ENCODE peak calls at places on chromosomes 16 and 17, in six cellular contexts. B, P, Y, H, G and T are unnamed samples.

GRCh38 chr16:57352636-57353047 is 5.9 kb upstream of the CCL22 start:
- DNase-seq in G (no peak), P (no peak), H (no peak), Y (peak), B (no peak), T (no peak)

GRCh38 chr16:86142801-86143236 is 243.9 kb downstream of the IRF8 start:
- DNase-seq in G (no peak), Y (no peak), P (no peak), B (no peak), H (no peak), T (no peak)

GRCh38 chr17:41904242-41904841 is 14.4 kb downstream of the ACLY start:
- DNase-seq in P (no peak), Y (no peak), G (no peak), B (no peak), H (no peak), T (no peak)

GRCh38 chr17:42969006-42969581 is 4.8 kb upstream of the AARSD1 start:
- DNase-seq in G (peak), B (no peak), H (no peak), Y (no peak), P (no peak), T (no peak)

GRCh38 chr17:64056269-64057005 is 36.0 kb upstream of the ICAM2 start:
- DNase-seq in G (no peak), Y (peak), H (no peak), P (no peak), B (no peak), T (no peak)

GRCh38 chr16:87542531-87543102 is 49.8 kb upstream of the ZCCHC14 start:
- DNase-seq in B (no peak), G (no peak), P (no peak), H (no peak), Y (no peak), T (no peak)

GRCh38 chr16:15932939-15933338 is 16.5 kb upstream of the ABCC1 start:
- DNase-seq in B (no peak), P (no peak), G (no peak), H (no peak), Y (no peak), T (no peak)

GRCh38 chr16:59665618-59666220 is 931.6 kb upstream of the GOT2 start:
- DNase-seq in Y (no peak), G (no peak), H (no peak), P (no peak), B (no peak), T (no peak)

DNA sequence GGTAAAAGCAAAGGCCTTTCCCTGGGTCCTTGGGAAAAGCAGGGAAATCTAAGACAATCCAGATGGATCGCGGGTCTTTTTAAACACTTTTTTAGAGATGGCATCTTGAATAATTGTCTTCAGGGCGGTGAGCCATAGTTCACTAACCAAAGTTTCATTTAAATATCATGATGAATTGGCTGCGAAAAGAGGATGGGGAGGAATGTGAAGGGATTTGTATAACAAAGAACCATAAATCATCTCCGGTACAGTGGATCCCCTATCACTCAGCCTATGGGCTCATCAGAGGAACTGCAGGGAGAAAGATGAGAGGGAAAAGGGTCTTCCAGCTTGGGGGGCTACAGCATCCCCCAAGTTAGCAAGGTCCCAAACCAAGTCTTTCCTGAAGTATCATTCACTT is 16.6 kb upstream of the DDX52 start:
- DNase-seq in P (no peak), H (no peak), G (no peak), B (no peak), Y (no peak), T (no peak)
- TF ChIP-seq CTCF in P (no peak), H (no peak), G (no peak), B (no peak), Y (no peak), T (no peak)

GRCh38 chr17:2093349-2093748 is 38.4 kb downstream of the HIC1 start:
- DNase-seq in Y (no peak), B (no peak), H (no peak), P (peak), G (no peak), T (no peak)

GRCh38 chr17:2090804-2091534 is 36.1 kb downstream of the HIC1 start:
- DNase-seq in Y (no peak), B (no peak), P (no peak), G (peak), H (no peak), T (no peak)

GRCh38 chr17:2095536-2095910 is 40.6 kb downstream of the HIC1 start:
- DNase-seq in H (no peak), P (no peak), Y (no peak), B (no peak), G (no peak), T (no peak)

GRCh38 chr17:2092253-2092652 is 37.4 kb downstream of the HIC1 start:
- DNase-seq in G (no peak), H (no peak), B (no peak), Y (no peak), P (no peak), T (no peak)

DNA sequence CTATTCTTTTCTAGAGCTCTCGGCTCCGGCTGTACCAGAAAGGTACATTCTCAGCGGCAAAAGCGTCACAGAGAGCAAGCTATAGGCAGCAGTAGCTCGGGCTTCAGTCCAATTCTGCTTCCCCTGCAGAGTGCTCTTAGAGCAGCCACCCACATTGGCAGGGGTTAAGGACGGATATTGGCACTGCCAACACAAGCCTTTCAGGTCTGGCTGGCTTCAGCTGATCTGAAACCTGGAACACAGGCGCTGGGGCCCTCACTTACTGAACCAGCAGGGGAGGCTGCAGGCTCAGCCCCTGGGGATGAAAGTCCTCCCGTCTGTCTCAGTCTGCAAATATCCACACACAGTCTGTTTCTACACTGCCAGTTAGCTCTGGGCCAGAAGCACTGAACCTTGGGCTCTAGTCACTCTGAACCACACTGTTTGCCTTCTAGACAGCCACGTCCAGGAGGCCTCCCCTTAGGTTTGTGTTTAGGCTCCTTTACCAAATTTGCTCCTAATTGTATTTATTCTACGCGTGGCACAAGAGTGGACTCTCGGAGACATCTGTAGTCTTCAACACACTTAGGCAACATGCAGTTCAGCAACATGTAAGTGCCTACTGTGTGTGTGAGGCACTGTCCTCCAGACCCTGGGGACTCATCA is 40.1 kb downstream of the HIC1 start:
- DNase-seq in G (peak), B (no peak), Y (no peak), P (peak), H (peak), T (no peak)
- TF ChIP-seq CTCF in G (peak), B (no peak), Y (peak), P (peak), H (peak), T (no peak)

GRCh38 chr16:28623172-28623711 is 13.4 kb upstream of the SULT1A1 start:
- DNase-seq in P (peak), G (peak), Y (peak), B (peak), H (no peak), T (peak)
- TF ChIP-seq CTCF in P (no peak), G (no peak), Y (no peak), B (no peak), H (no peak), T (no peak)

DNA sequence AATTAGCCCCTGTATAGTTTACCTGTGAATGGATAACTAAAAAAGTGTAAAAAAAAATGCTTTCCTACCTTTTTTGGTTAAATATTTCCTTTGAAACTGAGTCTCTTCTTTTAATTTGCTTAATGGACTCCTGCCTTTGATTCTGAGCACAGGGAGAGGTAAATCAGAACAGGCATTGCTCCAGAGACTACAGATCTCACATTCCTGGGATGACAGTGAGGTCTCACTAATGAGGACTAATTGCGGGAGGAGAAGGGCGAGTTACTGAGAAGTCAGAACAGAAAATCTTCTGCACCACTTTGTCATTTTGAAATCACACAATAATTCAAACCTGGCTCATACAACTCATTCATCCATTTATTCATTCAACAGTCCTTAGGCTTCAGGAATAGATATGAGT is 437.0 kb upstream of the ASIC2 start:
- DNase-seq in Y (no peak), P (no peak), H (no peak), G (no peak), B (no peak), T (no peak)
- TF ChIP-seq CTCF in Y (no peak), P (no peak), H (no peak), G (no peak), B (no peak), T (no peak)

GRCh38 chr17:7553356-7553755 is 4.5 kb downstream of the TNFSF12 start:
- DNase-seq in Y (no peak), G (no peak), H (no peak), P (no peak), B (no peak), T (no peak)

GRCh38 chr17:7556627-7557026 is 1.9 kb upstream of the TNFSF13 start:
- DNase-seq in P (no peak), G (no peak), B (no peak), H (no peak), Y (no peak), T (no peak)

GRCh38 chr17:7557147-7557764 is 1.3 kb upstream of the TNFSF13 start:
- DNase-seq in Y (no peak), P (peak), B (no peak), H (no peak), G (no peak), T (no peak)

GRCh38 chr17:7557825-7558543 is 566 bp upstream of the TNFSF13 start:
- DNase-seq in B (no peak), H (peak), Y (peak), P (peak), G (peak), T (no peak)

GRCh38 chr17:7555320-7555948 is 3.1 kb upstream of the TNFSF13 start:
- DNase-seq in B (no peak), H (no peak), G (no peak), P (no peak), Y (no peak), T (no peak)
- TF ChIP-seq CTCF in B (no peak), H (no peak), G (peak), P (no peak), Y (no peak), T (no peak)

GRCh38 chr17:48642059-48642842 is 16.1 kb upstream of the HOXB9 start:
- DNase-seq in G (peak), H (no peak), B (no peak), P (no peak), Y (no peak), T (no peak)
- TF ChIP-seq CTCF in G (peak), H (no peak), B (no peak), P (no peak), Y (no peak), T (no peak)

DNA sequence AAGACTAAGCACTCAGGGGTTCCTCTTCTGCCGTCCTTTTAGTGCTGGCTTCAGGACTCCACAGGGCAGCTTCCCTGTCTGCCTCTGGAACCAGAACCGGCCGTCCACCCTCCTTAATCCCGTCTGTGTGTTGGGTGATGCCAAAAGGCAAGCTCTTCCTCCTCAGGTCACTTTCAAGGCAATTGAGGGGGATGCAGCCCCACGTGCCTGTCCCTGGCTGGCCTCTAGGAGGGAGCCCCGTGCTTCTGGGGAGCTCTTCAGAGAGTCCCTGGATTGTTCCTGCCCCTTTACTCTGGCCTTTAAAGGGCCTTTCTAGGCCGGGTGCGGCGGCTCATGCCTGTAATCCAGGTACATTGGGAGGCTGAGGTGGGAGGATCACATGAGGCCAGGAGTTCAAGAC is 77.1 kb downstream of the CRISPLD2 start:
- DNase-seq in H (no peak), Y (no peak), P (no peak), B (no peak), G (no peak), T (no peak)
- TF ChIP-seq CTCF in H (no peak), Y (no peak), P (no peak), B (no peak), G (no peak), T (no peak)

DNA sequence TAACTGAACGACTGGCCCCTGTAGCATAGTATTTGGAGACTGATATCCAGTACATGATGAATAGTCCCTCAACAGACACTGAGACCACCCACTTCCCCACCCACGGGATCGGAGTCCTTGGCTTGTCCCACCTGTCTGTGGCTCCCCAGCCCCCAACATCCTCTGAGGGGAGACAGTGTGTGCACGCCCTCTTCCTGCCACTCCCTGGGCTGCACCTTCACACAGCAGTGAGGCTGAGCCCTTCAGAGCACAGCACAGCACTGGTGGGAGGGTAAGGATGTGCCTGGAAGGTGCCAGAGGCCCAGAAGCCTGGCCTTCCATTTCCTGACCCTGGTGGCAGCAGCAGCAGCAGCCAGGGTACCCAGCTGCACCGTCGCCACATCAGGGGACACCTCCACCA is 11.0 kb downstream of the DNASE1 start:
- DNase-seq in H (no peak), B (peak), G (no peak), Y (no peak), P (no peak), T (no peak)
- TF ChIP-seq CTCF in H (no peak), B (peak), G (no peak), Y (peak), P (no peak), T (no peak)

GRCh38 chr17:82878545-82878944 is 38.7 kb upstream of the ZNF750 start:
- DNase-seq in P (no peak), B (no peak), G (no peak), H (no peak), Y (no peak), T (no peak)

GRCh38 chr17:82875418-82875856 is 35.6 kb upstream of the ZNF750 start:
- DNase-seq in P (peak), G (no peak), Y (no peak), B (no peak), H (no peak), T (no peak)

GRCh38 chr17:82879241-82879640 is 39.4 kb upstream of the ZNF750 start:
- DNase-seq in P (no peak), B (no peak), Y (no peak), H (no peak), G (no peak), T (no peak)

GRCh38 chr17:82876149-82876548 is 36.3 kb upstream of the ZNF750 start:
- DNase-seq in P (no peak), Y (no peak), H (no peak), G (peak), B (no peak), T (no peak)

GRCh38 chr17:82876602-82877391 is 37.0 kb upstream of the ZNF750 start:
- DNase-seq in Y (no peak), H (peak), G (peak), P (peak), B (no peak), T (no peak)
- TF ChIP-seq CTCF in Y (no peak), H (peak), G (peak), P (peak), B (no peak), T (no peak)